ENCODE peak calls at places on chromosomes 1 and 21, in ten cellular contexts. L, E, T, Z, D, O, H, J, M and P are unnamed samples.

GRCh38 chr21:32322103-32322502 is 23.4 kb downstream of the MRAP start:
- DNase-seq in L (no peak), E (no peak), T (no peak), Z (no peak), D (no peak), O (no peak), H (no peak), J (no peak), M (no peak), P (no peak)

GRCh38 chr21:33418686-33419085 is 15.5 kb downstream of the IFNGR2 start:
- DNase-seq in L (peak), E (peak), T (no peak), Z (no peak), D (no peak), O (no peak), H (no peak), J (no peak), M (no peak), P (no peak)

GRCh38 chr1:53145942-53146708 is 3.7 kb upstream of the SLC1A7 start:
- DNase-seq in L (peak), E (no peak), T (no peak), Z (peak), D (peak), O (peak), H (peak), J (no peak), M (no peak), P (peak)

GRCh38 chr1:156942576-156942975 is 22.1 kb downstream of the LRRC71 start:
- DNase-seq in L (no peak), E (no peak), T (no peak), Z (no peak), D (no peak), O (no peak), H (no peak), J (no peak), M (no peak), P (no peak)

GRCh38 chr1:242605521-242605920 is 81.0 kb upstream of the PLD5 start:
- DNase-seq in L (no peak), E (no peak), T (no peak), Z (no peak), D (no peak), O (no peak), H (no peak), J (no peak), M (no peak), P (no peak)

GRCh38 chr1:111603979-111604378 is 15.6 kb upstream of the RAP1A start:
- DNase-seq in L (no peak), E (no peak), T (peak), Z (no peak), D (no peak), O (no peak), H (no peak), J (peak), M (no peak), P (no peak)

GRCh38 chr1:39666772-39667171 is 5.1 kb downstream of the NT5C1A start:
- DNase-seq in L (no peak), E (no peak), T (no peak), Z (no peak), D (no peak), O (no peak), H (no peak), J (no peak), M (no peak), P (no peak)

GRCh38 chr1:193281894-193282293 is 95.5 kb upstream of the B3GALT2 start:
- DNase-seq in L (no peak), E (no peak), T (no peak), Z (no peak), D (no peak), O (no peak), H (no peak), J (no peak), M (no peak), P (no peak)

GRCh38 chr1:89198500-89199072 is at the start of gene GBP4:
- DNase-seq in L (peak), E (no peak), T (no peak), Z (no peak), D (peak), O (peak), H (peak), J (peak), M (no peak), P (no peak)

GRCh38 chr1:88877382-88877825 is 14.0 kb downstream of the GTF2B start:
- DNase-seq in L (peak), E (no peak), T (no peak), Z (peak), D (no peak), O (peak), H (peak), J (no peak), M (no peak), P (no peak)

GRCh38 chr1:116218922-116219321 is 107.7 kb downstream of the MAB21L3 start:
- DNase-seq in L (no peak), E (no peak), T (no peak), Z (no peak), D (no peak), O (no peak), H (no peak), J (no peak), M (no peak), P (no peak)

GRCh38 chr1:227880342-227880924 is 65.0 kb downstream of the PRSS38 start:
- DNase-seq in L (no peak), E (no peak), T (no peak), Z (no peak), D (no peak), O (no peak), H (no peak), J (no peak), M (no peak), P (no peak)

GRCh38 chr1:107935396-107936064 is 29.4 kb downstream of the VAV3 start:
- DNase-seq in L (no peak), E (no peak), T (no peak), Z (no peak), D (no peak), O (peak), H (peak), J (no peak), M (no peak), P (no peak)

GRCh38 chr21:39519835-39520234 is 68.1 kb downstream of the SH3BGR start:
- DNase-seq in L (no peak), E (no peak), T (no peak), Z (no peak), D (no peak), O (no peak), H (no peak), J (no peak), M (no peak), P (no peak)

GRCh38 chr1:23591460-23592208 is 32.3 kb upstream of the ID3 start:
- DNase-seq in L (no peak), E (no peak), T (no peak), Z (no peak), D (no peak), O (no peak), H (no peak), J (no peak), M (no peak), P (no peak)

GRCh38 chr1:244792188-244792850 is 43.1 kb upstream of the COX20 start:
- DNase-seq in L (peak), E (no peak), T (no peak), Z (no peak), D (no peak), O (peak), H (no peak), J (no peak), M (no peak), P (no peak)

GRCh38 chr1:65799601-65800000 is 6.9 kb downstream of the PDE4B start:
- DNase-seq in L (no peak), E (no peak), T (no peak), Z (no peak), D (no peak), O (no peak), H (no peak), J (no peak), M (no peak), P (no peak)

GRCh38 chr21:36005018-36005417 is 55.3 kb downstream of the SETD4 start:
- DNase-seq in L (peak), E (no peak), T (no peak), Z (no peak), D (no peak), O (peak), H (no peak), J (no peak), M (no peak), P (no peak)

GRCh38 chr1:111738436-111739221 is 566 bp downstream of the INKA2 start:
- DNase-seq in L (peak), E (peak), T (no peak), Z (no peak), D (peak), O (peak), H (peak), J (peak), M (peak), P (no peak)

GRCh38 chr1:55141295-55141893 is 73.8 kb downstream of the USP24 start:
- DNase-seq in L (no peak), E (no peak), T (no peak), Z (no peak), D (no peak), O (peak), H (no peak), J (no peak), M (no peak), P (no peak)

GRCh38 chr1:24901791-24902470 is 28.1 kb downstream of the RUNX3 start:
- DNase-seq in L (no peak), E (no peak), T (no peak), Z (no peak), D (peak), O (no peak), H (no peak), J (no peak), M (no peak), P (no peak)

GRCh38 chr1:87213126-87213496 is 115.6 kb upstream of the LMO4 start:
- DNase-seq in L (no peak), E (no peak), T (no peak), Z (no peak), D (no peak), O (peak), H (no peak), J (no peak), M (no peak), P (no peak)

GRCh38 chr1:1237874-1238701 is 6.1 kb downstream of the B3GALT6 start:
- DNase-seq in L (no peak), E (no peak), T (no peak), Z (no peak), D (no peak), O (no peak), H (no peak), J (no peak), M (no peak), P (no peak)

GRCh38 chr1:196143602-196144342 is 464.5 kb downstream of the KCNT2 start:
- DNase-seq in L (no peak), E (no peak), T (no peak), Z (no peak), D (no peak), O (peak), H (no peak), J (no peak), M (no peak), P (no peak)

GRCh38 chr1:240101737-240102136 is 10.1 kb downstream of the FMN2 start:
- DNase-seq in L (no peak), E (no peak), T (no peak), Z (no peak), D (no peak), O (no peak), H (no peak), J (no peak), M (no peak), P (no peak)

GRCh38 chr1:202164271-202165037 is 4.1 kb upstream of the PTPN7 start:
- DNase-seq in L (no peak), E (no peak), T (no peak), Z (no peak), D (no peak), O (no peak), H (no peak), J (peak), M (no peak), P (no peak)

GRCh38 chr1:53627666-53628065 is 111.3 kb downstream of the GLIS1 start:
- DNase-seq in L (no peak), E (no peak), T (no peak), Z (no peak), D (no peak), O (no peak), H (no peak), J (no peak), M (no peak), P (no peak)

GRCh38 chr1:108856994-108857393 is at the start of gene AKNAD1:
- DNase-seq in L (no peak), E (no peak), T (no peak), Z (no peak), D (no peak), O (no peak), H (no peak), J (no peak), M (no peak), P (no peak)

GRCh38 chr1:201751872-201752271 is 77.1 kb upstream of the IPO9 start:
- DNase-seq in L (peak), E (no peak), T (no peak), Z (no peak), D (no peak), O (peak), H (no peak), J (no peak), M (no peak), P (no peak)

GRCh38 chr21:38688068-38688467 is 117.7 kb upstream of the ETS2 start:
- DNase-seq in L (no peak), E (no peak), T (no peak), Z (no peak), D (no peak), O (no peak), H (no peak), J (no peak), M (no peak), P (no peak)

GRCh38 chr1:184021666-184022198 is 15.8 kb downstream of the COLGALT2 start:
- DNase-seq in L (no peak), E (no peak), T (no peak), Z (no peak), D (no peak), O (no peak), H (no peak), J (no peak), M (no peak), P (peak)

GRCh38 chr1:116693759-116694482 is 26.4 kb upstream of the IGSF3 start:
- DNase-seq in L (no peak), E (no peak), T (peak), Z (peak), D (no peak), O (peak), H (peak), J (no peak), M (no peak), P (peak)

GRCh38 chr1:29311352-29312030 is 75.2 kb downstream of the PTPRU start:
- DNase-seq in L (no peak), E (no peak), T (no peak), Z (no peak), D (peak), O (no peak), H (no peak), J (no peak), M (no peak), P (no peak)

GRCh38 chr1:39576016-39576657 is 453 bp downstream of the PABPC4 start:
- DNase-seq in L (peak), E (no peak), T (no peak), Z (no peak), D (peak), O (peak), H (no peak), J (peak), M (peak), P (no peak)

GRCh38 chr1:51621161-51621560 is 4.3 kb downstream of the OSBPL9 start:
- DNase-seq in L (no peak), E (no peak), T (no peak), Z (no peak), D (no peak), O (no peak), H (no peak), J (no peak), M (no peak), P (no peak)

GRCh38 chr1:230939806-230940489 is 38.7 kb downstream of the TTC13 start:
- DNase-seq in L (no peak), E (no peak), T (no peak), Z (no peak), D (no peak), O (no peak), H (no peak), J (no peak), M (no peak), P (no peak)
- H3K27ac ChIP-seq in L (no peak), E (peak), T (no peak), Z (no peak), D (no peak), O (no peak), H (no peak), J (no peak), M (peak), P (no peak)

GRCh38 chr1:76430532-76430931 is 356.0 kb downstream of the ST6GALNAC3 start:
- DNase-seq in L (no peak), E (no peak), T (no peak), Z (no peak), D (no peak), O (no peak), H (no peak), J (no peak), M (no peak), P (no peak)
- H3K27ac ChIP-seq in L (no peak), E (no peak), T (no peak), Z (no peak), D (no peak), O (no peak), H (no peak), J (no peak), M (no peak), P (no peak)

GRCh38 chr1:179583869-179584268 is 7.8 kb upstream of the TDRD5 start:
- DNase-seq in L (no peak), E (no peak), T (no peak), Z (no peak), D (no peak), O (no peak), H (no peak), J (no peak), M (no peak), P (no peak)
- H3K27ac ChIP-seq in L (no peak), E (no peak), T (no peak), Z (no peak), D (no peak), O (no peak), H (no peak), J (no peak), M (no peak), P (no peak)

GRCh38 chr1:3312894-3313578 is 141.4 kb upstream of the ARHGEF16 start:
- DNase-seq in L (peak), E (peak), T (no peak), Z (peak), D (peak), O (peak), H (peak), J (peak), M (no peak), P (peak)

GRCh38 chr1:3312310-3312734 is 142.1 kb upstream of the ARHGEF16 start:
- DNase-seq in L (no peak), E (no peak), T (no peak), Z (no peak), D (no peak), O (no peak), H (no peak), J (no peak), M (no peak), P (no peak)

GRCh38 chr1:3314561-3315271 is 139.7 kb upstream of the ARHGEF16 start:
- DNase-seq in L (peak), E (no peak), T (no peak), Z (no peak), D (no peak), O (peak), H (no peak), J (no peak), M (no peak), P (no peak)

GRCh38 chr1:3315399-3315798 is 139.1 kb upstream of the ARHGEF16 start:
- DNase-seq in L (no peak), E (no peak), T (no peak), Z (no peak), D (no peak), O (no peak), H (no peak), J (no peak), M (no peak), P (no peak)

GRCh38 chr1:3313579-3313955 is 140.9 kb upstream of the ARHGEF16 start:
- DNase-seq in L (peak), E (peak), T (no peak), Z (peak), D (peak), O (peak), H (peak), J (no peak), M (peak), P (no peak)
- H3K27ac ChIP-seq in L (peak), E (peak), T (peak), Z (peak), D (peak), O (peak), H (peak), J (no peak), M (peak), P (no peak)

GRCh38 chr1:225843426-225843795 is 33.5 kb downstream of the EPHX1 start:
- DNase-seq in L (no peak), E (no peak), T (no peak), Z (no peak), D (no peak), O (no peak), H (no peak), J (no peak), M (no peak), P (no peak)

GRCh38 chr1:225842788-225843425 is 33.0 kb downstream of the EPHX1 start:
- DNase-seq in L (no peak), E (no peak), T (no peak), Z (no peak), D (no peak), O (peak), H (no peak), J (no peak), M (no peak), P (no peak)

GRCh38 chr1:225845097-225845496 is 35.2 kb downstream of the EPHX1 start:
- DNase-seq in L (no peak), E (no peak), T (no peak), Z (no peak), D (peak), O (no peak), H (no peak), J (no peak), M (no peak), P (no peak)

GRCh38 chr1:225845633-225846259 is 35.8 kb downstream of the EPHX1 start:
- DNase-seq in L (peak), E (peak), T (no peak), Z (peak), D (peak), O (peak), H (peak), J (no peak), M (peak), P (peak)

GRCh38 chr1:225844236-225845061 is 34.5 kb downstream of the EPHX1 start:
- DNase-seq in L (no peak), E (no peak), T (no peak), Z (no peak), D (peak), O (no peak), H (no peak), J (no peak), M (no peak), P (no peak)
- H3K27ac ChIP-seq in L (no peak), E (no peak), T (peak), Z (no peak), D (no peak), O (no peak), H (peak), J (no peak), M (peak), P (no peak)

GRCh38 chr1:8379513-8380186 is 61.7 kb downstream of the SLC45A1 start:
- DNase-seq in L (no peak), E (no peak), T (no peak), Z (no peak), D (no peak), O (no peak), H (no peak), J (no peak), M (no peak), P (no peak)

GRCh38 chr1:8377382-8377928 is 59.5 kb downstream of the SLC45A1 start:
- DNase-seq in L (no peak), E (no peak), T (no peak), Z (no peak), D (no peak), O (no peak), H (no peak), J (no peak), M (no peak), P (no peak)

GRCh38 chr1:8376358-8376840 is 58.5 kb downstream of the SLC45A1 start:
- DNase-seq in L (no peak), E (no peak), T (no peak), Z (no peak), D (no peak), O (no peak), H (no peak), J (no peak), M (no peak), P (no peak)

GRCh38 chr1:8378981-8379470 is 61.1 kb downstream of the SLC45A1 start:
- DNase-seq in L (peak), E (no peak), T (no peak), Z (no peak), D (no peak), O (no peak), H (no peak), J (no peak), M (no peak), P (no peak)

DNA sequence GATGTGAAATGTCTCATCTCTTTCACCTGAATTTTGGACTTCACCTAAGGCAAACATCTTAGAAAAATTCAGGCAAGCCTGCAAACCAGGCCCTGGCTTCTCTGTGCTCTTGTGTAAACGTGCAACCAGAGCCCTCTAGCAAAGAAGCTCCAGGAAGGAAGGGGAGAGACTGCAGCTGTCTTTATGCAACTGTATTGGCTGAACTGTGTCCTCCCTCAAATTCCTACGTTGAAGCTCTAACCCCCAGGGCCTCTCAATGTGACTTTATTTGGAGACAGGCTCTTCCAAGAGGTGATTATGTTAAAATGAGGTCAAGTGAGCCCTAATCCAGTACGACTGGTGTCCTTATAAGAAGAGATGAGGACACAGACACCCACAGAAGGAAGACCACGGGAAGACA is 60.3 kb downstream of the SLC45A1 start:
- DNase-seq in L (peak), E (no peak), T (no peak), Z (no peak), D (no peak), O (no peak), H (no peak), J (no peak), M (no peak), P (no peak)
- H3K27ac ChIP-seq in L (peak), E (peak), T (peak), Z (no peak), D (peak), O (no peak), H (no peak), J (no peak), M (peak), P (no peak)

GRCh38 chr1:205043866-205044265 is 854 bp downstream of the CNTN2 start:
- DNase-seq in L (no peak), E (no peak), T (no peak), Z (no peak), D (no peak), O (no peak), H (no peak), J (no peak), M (no peak), P (no peak)
- H3K27ac ChIP-seq in L (no peak), E (no peak), T (no peak), Z (no peak), D (no peak), O (no peak), H (no peak), J (no peak), M (peak), P (no peak)

GRCh38 chr1:9374748-9375345 is 82.2 kb downstream of the SPSB1 start:
- DNase-seq in L (no peak), E (no peak), T (no peak), Z (no peak), D (no peak), O (no peak), H (no peak), J (no peak), M (no peak), P (no peak)
- H3K27ac ChIP-seq in L (no peak), E (peak), T (peak), Z (no peak), D (no peak), O (no peak), H (no peak), J (no peak), M (no peak), P (no peak)